ENCODE peak calls at places on chromosomes 6 and 20, in five cellular contexts. H is tibial nerve; G is mesenchymal stem cell; Z is CD4-positive, alpha-beta memory T cell; D is lower lobe of right lung. N is an unnamed sample.

GRCh38 chr6:11315743-11316437 is 83.4 kb upstream of the NEDD9 start:
- DNase-seq in D (no peak), H (no peak), Z (no peak), G (peak; percentile 34), N (peak; percentile 88)

GRCh38 chr20:40897177-40897700 is 131.4 kb upstream of the TOP1 start:
- DNase-seq in G (no peak), D (no peak), Z (no peak), H (no peak), N (no peak)

GRCh38 chr6:120608826-120609225 is 725.5 kb downstream of the TBC1D32 start:
- DNase-seq in H (no peak), D (no peak), G (no peak), Z (no peak), N (no peak)

GRCh38 chr6:100479180-100480035 is 14.7 kb upstream of the SIM1 start:
- DNase-seq in Z (no peak), D (no peak), G (peak; percentile 47), H (no peak), N (no peak)

GRCh38 chr6:87045521-87046075 is 49.3 kb downstream of the CGA start:
- DNase-seq in Z (no peak), D (no peak), G (no peak), H (no peak), N (no peak)

GRCh38 chr20:37254114-37254878 is 7.3 kb downstream of the GHRH start:
- DNase-seq in G (no peak), H (no peak), Z (no peak), D (no peak), N (no peak)

GRCh38 chr20:9626357-9626756 is 112.0 kb downstream of the LAMP5 start:
- DNase-seq in H (no peak), D (no peak), G (no peak), Z (no peak), N (peak; percentile 47)

GRCh38 chr6:44020664-44021425 is 106.4 kb downstream of the MRPL14 start:
- DNase-seq in D (no peak), H (no peak), G (no peak), Z (no peak), N (no peak)

GRCh38 chr6:23181301-23182110 is 612.1 kb downstream of the HDGFL1 start:
- DNase-seq in Z (no peak), H (no peak), D (no peak), G (no peak), N (no peak)

GRCh38 chr6:167304912-167305311 is 13.8 kb downstream of the UNC93A start:
- DNase-seq in Z (no peak), H (no peak), D (no peak), G (no peak), N (no peak)

GRCh38 chr20:43916875-43917371 is 2.3 kb downstream of the TOX2 start:
- DNase-seq in Z (no peak), G (peak; percentile 61), D (no peak), H (no peak), N (no peak)

GRCh38 chr6:35094183-35094582 is 47.0 kb downstream of the TCP11 start:
- DNase-seq in Z (no peak), G (peak; percentile 10), H (no peak), D (no peak), N (no peak)

GRCh38 chr6:24154121-24154520 is 28.1 kb downstream of the NRSN1 start:
- DNase-seq in G (no peak), H (no peak), D (no peak), Z (no peak), N (peak; percentile 33)

GRCh38 chr20:53660078-53660909 is 66.7 kb upstream of the ZNF217 start:
- DNase-seq in G (peak; percentile 24), H (no peak), Z (no peak), D (no peak), N (peak; percentile 49)

GRCh38 chr6:45504947-45505346 is 127.2 kb upstream of the SUPT3H start:
- DNase-seq in G (peak; percentile 92), H (no peak), Z (no peak), D (no peak), N (peak; percentile 39)

GRCh38 chr6:29702519-29703103 is 20.6 kb upstream of the HLA-F start:
- DNase-seq in H (no peak), Z (no peak), G (peak; percentile 24), D (peak; percentile 74), N (no peak)

GRCh38 chr20:52749020-52749419 is 223.1 kb upstream of the TSHZ2 start:
- DNase-seq in Z (no peak), G (no peak), H (no peak), D (no peak), N (no peak)

GRCh38 chr6:110331816-110332215 is 26.3 kb downstream of the METTL24 start:
- DNase-seq in H (no peak), Z (no peak), D (no peak), G (peak; percentile 61), N (no peak)

GRCh38 chr20:57256205-57256604 is 10.2 kb downstream of the BMP7 start:
- DNase-seq in Z (no peak), G (no peak), H (no peak), D (no peak), N (no peak)

GRCh38 chr20:59747671-59748515 is 143.6 kb downstream of the PHACTR3 start:
- DNase-seq in G (no peak), D (no peak), Z (no peak), H (no peak), N (no peak)

GRCh38 chr6:79048611-79049010 is 29.4 kb downstream of the PHIP start:
- DNase-seq in H (no peak), Z (no peak), D (no peak), G (peak; percentile 45), N (peak; percentile 37)

GRCh38 chr20:50624351-50625016 is 66.9 kb downstream of the RIPOR3 start:
- DNase-seq in G (no peak), Z (no peak), H (no peak), D (peak; percentile 69), N (no peak)

GRCh38 chr6:47092249-47092648 is 50.1 kb upstream of the ADGRF1 start:
- DNase-seq in Z (no peak), D (no peak), G (peak; percentile 31), H (no peak), N (no peak)

GRCh38 chr6:39441986-39442385 is 119.5 kb upstream of the KCNK16 start:
- DNase-seq in G (no peak), H (no peak), Z (no peak), D (no peak), N (no peak)

GRCh38 chr20:57008217-57008616 is 258.2 kb downstream of the BMP7 start:
- DNase-seq in D (no peak), G (no peak), H (no peak), Z (no peak), N (no peak)

GRCh38 chr6:235763-236360 is 56.4 kb upstream of the DUSP22 start:
- DNase-seq in Z (peak; percentile 58), G (peak; percentile 74), D (no peak), H (no peak), N (no peak)

GRCh38 chr6:34484391-34484790 is 18.5 kb downstream of the PACSIN1 start:
- DNase-seq in D (no peak), H (no peak), Z (no peak), G (no peak), N (no peak)

GRCh38 chr6:74166849-74167248 is 470.8 kb downstream of the CD109 start:
- DNase-seq in H (no peak), D (no peak), Z (no peak), G (peak; percentile 28), N (no peak)

GRCh38 chr20:32524871-32525501 is 60.1 kb downstream of the NOL4L start:
- DNase-seq in Z (no peak), G (no peak), D (peak; percentile 68), H (peak; percentile 40), N (peak; percentile 64)

GRCh38 chr6:108838101-108838717 is 10.0 kb upstream of the ARMC2 start:
- DNase-seq in G (peak; percentile 24), H (no peak), Z (no peak), D (peak; percentile 72), N (no peak)

GRCh38 chr6:108841377-108841855 is 6.8 kb upstream of the ARMC2 start:
- DNase-seq in G (no peak), Z (no peak), D (peak; percentile 50), H (no peak), N (no peak)

GRCh38 chr6:108837236-108837971 is 10.8 kb upstream of the ARMC2 start:
- DNase-seq in Z (no peak), H (no peak), D (no peak), G (peak; percentile 34), N (no peak)

GRCh38 chr6:108840919-108841318 is 7.3 kb upstream of the ARMC2 start:
- DNase-seq in G (no peak), D (no peak), H (no peak), Z (no peak), N (no peak)

DNA sequence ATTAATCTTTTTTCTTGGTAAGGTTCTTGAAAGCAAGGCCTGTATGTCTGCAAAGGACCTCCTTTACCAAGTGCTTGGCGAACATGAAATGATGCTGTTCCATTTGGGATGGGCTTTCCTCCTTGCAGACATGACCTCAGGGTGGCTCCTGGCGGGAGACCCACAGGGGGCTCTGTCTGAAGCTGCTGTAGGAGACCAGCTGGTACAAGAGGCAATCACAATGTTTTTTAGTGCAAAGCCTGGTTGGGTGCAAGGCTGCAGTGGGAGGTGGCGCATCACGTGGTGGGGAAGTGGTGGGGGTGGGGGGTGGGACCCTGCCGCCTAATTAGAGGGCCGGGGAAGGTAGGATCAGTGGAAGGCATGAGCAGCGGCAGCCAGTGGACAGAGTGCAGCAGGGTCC is 9.2 kb upstream of the ARMC2 start:
- DNase-seq in H (no peak), Z (no peak), G (no peak), D (no peak), N (no peak)
- H3K4me3 ChIP-seq in H (no peak overlapping the region), Z (no peak overlapping the region), G (no peak overlapping the region), D (no peak overlapping the region), N (no peak overlapping the region)

GRCh38 chr6:33277663-33278391 is 904 bp downstream of the B3GALT4 start:
- DNase-seq in Z (peak; percentile 24), H (no peak), D (no peak), G (no peak), N (peak; percentile 61)

GRCh38 chr6:33279257-33279695 is 2.4 kb downstream of the B3GALT4 start:
- DNase-seq in D (no peak), H (no peak), Z (no peak), G (no peak), N (no peak)

GRCh38 chr6:33276864-33277662 is at the start of gene B3GALT4:
- DNase-seq in G (peak; percentile 77), H (peak; percentile 48), Z (peak; percentile 66), D (peak; percentile 85), N (peak; percentile 96)

GRCh38 chr6:33278810-33279209 is 1.9 kb downstream of the B3GALT4 start:
- DNase-seq in Z (no peak), G (no peak), H (no peak), D (no peak), N (no peak)

GRCh38 chr6:33278392-33278741 is 1.4 kb downstream of the B3GALT4 start:
- DNase-seq in H (no peak), Z (no peak), G (no peak), D (no peak), N (peak; percentile 59)
- H3K36me3 ChIP-seq in H (peaks cover 81% of the 10 kb centered on the region), Z (peaks cover 47% of the 10 kb centered on the region), G (peaks cover 87% of the 10 kb centered on the region), D (peaks cover 78% of the 10 kb centered on the region), N (peaks cover 95% of the 10 kb centered on the region)

GRCh38 chr20:62104234-62104789 is 18.0 kb upstream of the LSM14B start:
- DNase-seq in H (no peak), Z (no peak), D (no peak), G (no peak), N (no peak)
- H3K9me3 ChIP-seq in H (peaks cover 22% of the 10 kb centered on the region), Z (peaks cover 28% of the 10 kb centered on the region), D (peaks cover 30% of the 10 kb centered on the region), G (peaks cover 46% of the 10 kb centered on the region), N (peaks cover 13% of the 10 kb centered on the region)

DNA sequence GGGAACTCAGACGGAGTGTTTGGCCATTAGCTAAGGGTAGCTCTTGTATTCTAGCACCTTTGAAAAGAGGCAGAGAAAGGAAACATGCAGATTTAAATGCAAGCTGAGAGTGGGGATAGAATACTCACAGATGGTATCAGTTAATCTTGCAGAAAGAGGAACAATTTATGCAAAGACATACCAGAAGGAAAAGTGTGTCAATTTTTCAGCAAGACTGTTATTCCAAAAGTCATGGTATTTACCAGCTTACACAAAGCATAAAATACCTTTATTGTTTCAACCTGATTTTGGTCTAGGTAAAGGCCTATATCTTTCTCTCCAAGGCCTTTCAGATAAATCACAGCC is 324 bp upstream of the SLC2A12 start:
- DNase-seq in Z (no peak), D (no peak), G (no peak), H (no peak), N (no peak)
- H3K4me3 ChIP-seq in Z (peak overlapping the region; percentile 37), D (peak overlapping the region; percentile 64), G (no peak overlapping the region), H (peak overlapping the region; percentile 35), N (peak overlapping the region; percentile 59)

N was measured in MG63.